ENCODE peak calls at places on chromosomes 2 and 18, in four cellular contexts. One of them, this sample, is unnamed.

GRCh38 chr2:85649201-85650190 is 18.5 kb downstream of the SFTPB start:
- DNase-seq in HepG2: no peak
- DNase-seq in GM12878: no peak
- DNase-seq in K562: no peak
- DNase-seq in this sample: no peak

GRCh38 chr18:46167971-46168370 is 63.8 kb downstream of the HAUS1 start:
- DNase-seq in HepG2: no peak
- DNase-seq in GM12878: peak
- DNase-seq in K562: no peak
- DNase-seq in this sample: no peak

GRCh38 chr2:58073008-58073407 is 26.4 kb downstream of the VRK2 start:
- DNase-seq in HepG2: no peak
- DNase-seq in GM12878: no peak
- DNase-seq in K562: no peak
- DNase-seq in this sample: no peak

GRCh38 chr2:182426082-182426914 is 538 bp downstream of the PDE1A start:
- DNase-seq in HepG2: no peak
- DNase-seq in GM12878: no peak
- DNase-seq in K562: no peak
- DNase-seq in this sample: peak

GRCh38 chr2:120661551-120661950 is 74.1 kb upstream of the GLI2 start:
- DNase-seq in HepG2: no peak
- DNase-seq in GM12878: no peak
- DNase-seq in K562: no peak
- DNase-seq in this sample: no peak

GRCh38 chr18:35236964-35237363 is 3.9 kb upstream of the ZNF397 start:
- DNase-seq in HepG2: no peak
- DNase-seq in GM12878: no peak
- DNase-seq in K562: no peak
- DNase-seq in this sample: no peak

GRCh38 chr2:62197017-62197586 is 1.2 kb downstream of the B3GNT2 start:
- DNase-seq in HepG2: peak
- DNase-seq in GM12878: no peak
- DNase-seq in K562: no peak
- DNase-seq in this sample: peak

GRCh38 chr2:70999362-70999761 is 4.7 kb upstream of the TEX261 start:
- DNase-seq in HepG2: peak
- DNase-seq in GM12878: no peak
- DNase-seq in K562: no peak
- DNase-seq in this sample: no peak

GRCh38 chr18:63903981-63904570 is 3.7 kb upstream of the SERPINB10 start:
- DNase-seq in HepG2: no peak
- DNase-seq in GM12878: no peak
- DNase-seq in K562: no peak
- DNase-seq in this sample: no peak
- TF ChIP-seq FOXK2 in HepG2: no peak
- TF ChIP-seq FOXK2 in GM12878: no peak
- TF ChIP-seq FOXK2 in K562: no peak
- TF ChIP-seq FOXK2 in this sample: no peak

DNA sequence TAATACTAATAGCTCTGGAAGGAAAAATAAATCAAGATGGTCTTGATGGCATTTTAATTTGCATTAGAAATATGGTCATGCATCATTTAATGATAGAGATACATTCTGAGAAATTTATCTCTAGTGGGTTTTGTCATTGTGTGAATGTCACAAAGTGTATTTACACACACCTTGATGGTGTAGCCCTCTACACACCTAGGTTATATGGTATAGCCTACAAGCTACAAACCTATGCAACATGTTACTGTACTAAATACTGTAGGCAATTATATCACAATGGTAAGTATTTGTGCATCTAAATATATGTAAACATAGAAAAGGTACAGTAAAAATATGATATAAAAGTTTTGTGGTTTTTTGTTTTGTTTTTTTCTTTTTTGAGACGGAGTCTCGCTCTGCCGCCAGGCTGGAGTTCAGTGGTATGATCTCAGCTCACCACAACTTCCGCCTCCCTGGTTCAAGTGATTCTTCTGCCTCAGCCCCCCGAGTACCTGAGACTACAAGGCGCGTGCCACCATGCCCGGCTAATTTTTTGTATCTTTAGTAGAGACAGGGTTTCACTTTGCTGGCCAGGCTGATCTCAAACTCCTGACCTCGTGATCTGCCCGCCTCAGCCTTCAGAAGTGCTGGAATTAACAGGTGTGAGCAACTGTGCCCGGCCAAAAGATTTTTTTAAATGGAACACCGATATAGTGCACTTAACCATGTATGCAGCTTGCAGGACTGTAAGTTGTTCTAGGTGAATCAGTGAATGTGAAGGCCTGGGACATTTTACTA is 83.7 kb upstream of the UBXN4 start:
- DNase-seq in HepG2: no peak
- DNase-seq in GM12878: peak
- DNase-seq in K562: no peak
- DNase-seq in this sample: no peak
- TF ChIP-seq FOXK2 in HepG2: no peak
- TF ChIP-seq FOXK2 in GM12878: peak
- TF ChIP-seq FOXK2 in K562: no peak
- TF ChIP-seq FOXK2 in this sample: no peak

DNA sequence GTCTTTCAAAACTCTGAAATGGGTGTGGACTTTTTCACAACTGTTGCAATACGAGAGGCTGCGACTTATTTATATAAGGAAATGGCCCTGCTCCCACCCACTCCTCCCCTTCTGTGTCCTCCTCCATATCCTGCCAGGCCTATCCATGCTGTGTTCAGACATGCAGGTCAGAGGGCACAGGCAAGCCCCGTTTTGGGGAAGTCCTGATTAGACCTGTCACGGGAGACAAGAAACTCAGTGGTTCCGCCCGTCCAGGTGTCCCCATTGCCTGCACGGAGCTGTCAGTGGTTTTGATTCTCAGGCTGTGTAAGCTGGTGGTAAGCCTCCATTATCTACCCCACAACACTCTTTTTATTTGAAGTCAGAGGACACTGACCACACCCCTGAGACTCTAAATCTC is 99.6 kb upstream of the MGAT5 start:
- DNase-seq in HepG2: no peak
- DNase-seq in GM12878: peak
- DNase-seq in K562: peak
- DNase-seq in this sample: no peak
- TF ChIP-seq FOXK2 in HepG2: no peak
- TF ChIP-seq FOXK2 in GM12878: no peak
- TF ChIP-seq FOXK2 in K562: no peak
- TF ChIP-seq FOXK2 in this sample: no peak

DNA sequence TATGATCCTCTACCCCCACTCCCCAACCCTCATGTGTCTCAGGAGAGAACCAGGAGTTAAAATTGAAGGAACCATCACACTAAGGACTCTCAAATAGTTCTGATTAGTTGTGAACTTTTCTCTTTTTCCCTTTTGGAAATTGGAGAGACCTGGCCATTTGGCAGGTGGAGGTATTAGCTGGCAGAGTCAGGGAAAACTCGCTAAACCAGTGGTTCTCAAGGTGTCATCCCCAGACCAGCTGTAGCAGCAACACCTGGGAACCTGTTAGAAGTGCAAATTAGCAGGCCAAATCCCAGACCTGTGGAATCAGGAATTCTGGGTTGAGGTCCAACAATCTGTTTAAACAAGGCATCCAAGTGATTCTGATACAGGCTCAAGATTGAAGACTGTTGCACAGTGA is 2.7 kb upstream of the TMEM131 start:
- DNase-seq in HepG2: no peak
- DNase-seq in GM12878: no peak
- DNase-seq in K562: no peak
- DNase-seq in this sample: no peak
- TF ChIP-seq FOXK2 in HepG2: no peak
- TF ChIP-seq FOXK2 in GM12878: no peak
- TF ChIP-seq FOXK2 in K562: no peak
- TF ChIP-seq FOXK2 in this sample: no peak

GRCh38 chr2:40016151-40016885 is 237.3 kb upstream of the THUMPD2 start:
- DNase-seq in HepG2: no peak
- DNase-seq in GM12878: no peak
- DNase-seq in K562: no peak
- DNase-seq in this sample: no peak
- TF ChIP-seq FOXK2 in HepG2: no peak
- TF ChIP-seq FOXK2 in GM12878: no peak
- TF ChIP-seq FOXK2 in K562: no peak
- TF ChIP-seq FOXK2 in this sample: no peak

DNA sequence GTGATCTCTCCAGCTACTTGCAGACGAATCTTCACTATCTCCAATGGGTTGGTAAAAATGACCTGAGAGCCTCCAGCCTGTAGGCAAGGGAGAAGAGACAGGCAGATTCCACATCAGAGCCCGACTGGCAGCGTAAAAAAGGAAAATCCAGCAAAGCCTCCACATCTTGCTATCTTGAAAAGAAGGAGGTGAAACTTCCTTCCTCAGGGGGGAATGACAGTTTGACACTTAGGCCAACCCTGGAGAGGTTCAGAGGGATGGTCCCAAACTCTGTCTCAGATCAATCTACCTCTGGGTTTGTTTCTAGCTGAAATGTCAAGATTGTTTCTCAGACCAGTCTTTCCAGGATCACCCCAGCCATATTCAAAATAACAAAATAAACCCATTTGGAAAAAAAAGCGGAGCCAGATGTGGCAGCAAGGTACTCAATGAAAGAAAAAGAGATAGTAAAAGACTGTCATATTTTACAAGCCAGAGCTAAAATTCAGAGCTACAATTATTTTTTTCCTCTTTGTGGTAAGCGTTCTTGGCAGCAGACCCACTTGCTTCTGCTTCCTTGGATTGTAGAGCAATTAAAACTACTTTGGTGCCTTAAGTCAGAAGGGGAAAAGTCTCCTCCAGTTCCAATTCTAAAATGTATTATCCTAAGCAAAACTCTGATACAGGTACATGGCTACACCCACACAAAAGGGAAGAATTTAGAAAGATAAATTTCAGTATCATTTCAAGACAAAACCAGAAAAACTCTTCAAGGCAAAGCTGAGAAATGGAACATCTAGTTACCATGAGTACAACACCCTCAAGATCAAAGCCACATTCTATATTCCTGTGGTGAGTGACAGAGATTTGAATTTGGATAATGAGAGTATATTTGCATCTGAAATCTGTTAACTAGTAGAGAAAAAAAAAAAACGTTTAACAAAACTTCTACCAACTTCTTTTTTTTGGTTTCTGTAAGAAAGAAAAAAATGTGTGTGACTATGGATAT is 100.1 kb downstream of the SLC25A12 start:
- DNase-seq in HepG2: no peak
- DNase-seq in GM12878: no peak
- DNase-seq in K562: no peak
- DNase-seq in this sample: no peak
- TF ChIP-seq FOXK2 in HepG2: no peak
- TF ChIP-seq FOXK2 in GM12878: no peak
- TF ChIP-seq FOXK2 in K562: no peak
- TF ChIP-seq FOXK2 in this sample: no peak

GRCh38 chr18:10579079-10579867 is 53.4 kb downstream of the NAPG start:
- DNase-seq in HepG2: no peak
- DNase-seq in GM12878: no peak
- DNase-seq in K562: peak
- DNase-seq in this sample: no peak
- TF ChIP-seq FOXK2 in HepG2: no peak
- TF ChIP-seq FOXK2 in GM12878: no peak
- TF ChIP-seq FOXK2 in K562: no peak
- TF ChIP-seq FOXK2 in this sample: no peak

DNA sequence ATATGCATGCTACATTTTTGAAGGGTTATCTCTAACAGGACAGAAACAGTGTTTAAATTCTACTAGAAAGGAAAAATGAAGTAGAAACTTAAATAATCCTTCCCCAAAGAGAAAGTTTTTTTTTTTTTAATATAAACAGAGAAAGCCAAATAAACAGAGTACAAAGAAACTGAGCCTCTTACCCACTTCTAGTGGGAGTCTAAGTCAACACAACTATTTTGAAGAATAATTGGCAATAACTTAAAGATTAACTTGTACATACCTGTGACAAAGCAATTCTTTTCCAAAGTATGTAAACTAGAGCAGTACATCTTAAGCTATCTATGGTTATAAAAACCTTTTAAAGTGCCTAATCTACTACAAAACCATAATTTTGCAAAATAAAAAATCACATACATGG is 224.7 kb downstream of the KCNH7 start:
- DNase-seq in HepG2: no peak
- DNase-seq in GM12878: no peak
- DNase-seq in K562: no peak
- DNase-seq in this sample: no peak
- TF ChIP-seq FOXK2 in HepG2: no peak
- TF ChIP-seq FOXK2 in GM12878: no peak
- TF ChIP-seq FOXK2 in K562: no peak
- TF ChIP-seq FOXK2 in this sample: no peak

GRCh38 chr18:55266981-55267380 is 307.7 kb upstream of the CCDC68 start:
- DNase-seq in HepG2: no peak
- DNase-seq in GM12878: no peak
- DNase-seq in K562: no peak
- DNase-seq in this sample: no peak

GRCh38 chr18:55265130-55265675 is 305.9 kb upstream of the CCDC68 start:
- DNase-seq in HepG2: no peak
- DNase-seq in GM12878: no peak
- DNase-seq in K562: no peak
- DNase-seq in this sample: no peak

GRCh38 chr18:55268146-55268545 is 308.9 kb upstream of the CCDC68 start:
- DNase-seq in HepG2: no peak
- DNase-seq in GM12878: peak
- DNase-seq in K562: no peak
- DNase-seq in this sample: no peak

GRCh38 chr18:55264108-55264507 is 304.8 kb upstream of the CCDC68 start:
- DNase-seq in HepG2: no peak
- DNase-seq in GM12878: no peak
- DNase-seq in K562: no peak
- DNase-seq in this sample: no peak

DNA sequence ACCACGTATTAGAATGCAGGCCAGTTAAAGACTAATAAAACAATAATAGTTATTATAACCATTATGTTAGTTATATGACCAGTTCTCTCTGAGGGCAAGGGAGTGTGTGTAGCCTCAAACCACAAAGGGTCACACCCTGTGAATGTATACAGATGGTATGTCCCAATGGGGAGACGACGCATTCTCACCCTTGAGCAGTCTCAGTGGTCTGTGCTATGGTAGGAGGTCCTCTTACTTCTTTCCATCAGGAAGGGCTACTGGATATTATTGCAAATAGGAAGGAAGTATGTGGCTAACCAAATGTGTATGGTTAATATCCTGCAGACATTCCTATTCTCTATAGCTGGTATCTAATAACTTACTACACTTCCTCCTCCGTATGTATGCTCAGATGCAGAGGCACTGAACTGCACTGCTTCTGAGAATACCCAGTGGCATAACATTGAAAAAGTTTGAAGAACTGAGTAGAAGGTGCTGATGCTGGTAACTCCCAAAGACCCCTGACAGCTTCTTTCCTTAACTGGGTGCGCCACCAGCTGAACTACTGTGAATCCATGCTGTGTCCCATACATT is 306.7 kb upstream of the CCDC68 start:
- DNase-seq in HepG2: no peak
- DNase-seq in GM12878: peak
- DNase-seq in K562: no peak
- DNase-seq in this sample: no peak
- TF ChIP-seq FOXK2 in HepG2: no peak
- TF ChIP-seq FOXK2 in GM12878: no peak
- TF ChIP-seq FOXK2 in K562: no peak
- TF ChIP-seq FOXK2 in this sample: no peak

GRCh38 chr2:19611491-19612332 is 253.3 kb upstream of the OSR1 start:
- DNase-seq in HepG2: peak
- DNase-seq in GM12878: no peak
- DNase-seq in K562: no peak
- DNase-seq in this sample: no peak
- TF ChIP-seq FOXK2 in HepG2: no peak
- TF ChIP-seq FOXK2 in GM12878: no peak
- TF ChIP-seq FOXK2 in K562: no peak
- TF ChIP-seq FOXK2 in this sample: no peak

This sample was measured in HEK293T.